ENCODE peak calls at places on chromosome 4, in four cellular contexts. R is GM23338, F is ovary, M is lower lobe of right lung. C is an unnamed sample. For H3K4me1 and H3K36me3, the result is how much of the 10 kb centered on the place peaks cover.

GRCh38 chr4:87299898-87300297 is 22.8 kb downstream of the HSD17B13 start:
- DNase-seq in M (no peak), F (no peak), R (no peak), C (no peak)

GRCh38 chr4:48042979-48043461 is 26.4 kb downstream of the NIPAL1 start:
- DNase-seq in R (no peak), F (no peak), M (no peak), C (no peak)

GRCh38 chr4:139849219-139849618 is 183.6 kb downstream of the MGST2 start:
- DNase-seq in R (no peak), F (no peak), M (no peak), C (no peak)

GRCh38 chr4:82437285-82438005 is 7.1 kb downstream of the ENOPH1 start:
- DNase-seq in F (no peak), R (peak), M (no peak), C (peak)

GRCh38 chr4:156321203-156321602 is 367.5 kb upstream of the CTSO start:
- DNase-seq in F (no peak), M (no peak), R (no peak), C (no peak)

GRCh38 chr4:182010876-182011275 is 232.3 kb upstream of the TENM3 start:
- DNase-seq in F (no peak), R (no peak), M (no peak), C (no peak)

GRCh38 chr4:67721317-67721769 is 20.4 kb upstream of the UBA6 start:
- DNase-seq in F (no peak), M (no peak), R (no peak), C (no peak)

GRCh38 chr4:74374561-74375327 is 9.8 kb downstream of the EREG start:
- DNase-seq in M (peak), R (no peak), F (no peak), C (peak)

GRCh38 chr4:180909279-180909678 is 1333.9 kb upstream of the TENM3 start:
- DNase-seq in F (no peak), M (no peak), R (peak), C (no peak)

GRCh38 chr4:76634239-76634638 is 199.2 kb downstream of the SHROOM3 start:
- DNase-seq in R (no peak), F (no peak), M (no peak), C (no peak)
- H3K4me1 ChIP-seq in R (under half), F (under half), M (under half), C (under half)

DNA sequence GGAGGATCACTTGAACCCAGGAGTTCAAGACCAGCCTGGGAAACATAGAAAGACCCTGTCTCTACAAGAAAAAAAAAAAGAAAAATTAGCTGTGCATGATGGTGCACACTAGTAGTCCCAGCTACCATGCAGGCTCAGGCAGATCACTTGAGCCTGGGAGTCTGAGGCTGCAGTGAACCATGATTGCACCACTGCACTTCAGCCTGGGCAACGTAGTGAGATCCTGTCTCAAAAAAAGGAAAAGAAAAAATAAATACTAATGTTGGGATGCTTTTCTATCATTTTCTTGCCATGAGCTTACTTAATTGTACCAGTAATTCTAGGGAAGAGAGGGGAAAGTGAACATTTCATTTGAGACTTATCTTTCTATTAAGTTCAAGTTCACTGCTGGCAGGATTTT is 19.8 kb downstream of the DCUN1D4 start:
- DNase-seq in R (no peak), F (no peak), M (no peak), C (no peak)
- H3K36me3 ChIP-seq in R (under half), F (under half), M (under half), C (under half)

GRCh38 chr4:108532187-108532586 is 88.2 kb upstream of the RPL34 start:
- DNase-seq in M (no peak), R (no peak), F (no peak), C (no peak)
- H3K4me1 ChIP-seq in M (under half), R (under half), F (under half), C (under half)

GRCh38 chr4:14743601-14744000 is 258.7 kb upstream of the CPEB2 start:
- DNase-seq in M (no peak), F (no peak), R (no peak), C (no peak)
- H3K36me3 ChIP-seq in M (under half), F (under half), R (under half), C (under half)

GRCh38 chr4:128455076-128455345 is 167.4 kb upstream of the PGRMC2 start:
- DNase-seq in F (peak), R (no peak), M (no peak), C (no peak)
- H3K4me1 ChIP-seq in F (under half), R (under half), M (under half), C (under half)

DNA sequence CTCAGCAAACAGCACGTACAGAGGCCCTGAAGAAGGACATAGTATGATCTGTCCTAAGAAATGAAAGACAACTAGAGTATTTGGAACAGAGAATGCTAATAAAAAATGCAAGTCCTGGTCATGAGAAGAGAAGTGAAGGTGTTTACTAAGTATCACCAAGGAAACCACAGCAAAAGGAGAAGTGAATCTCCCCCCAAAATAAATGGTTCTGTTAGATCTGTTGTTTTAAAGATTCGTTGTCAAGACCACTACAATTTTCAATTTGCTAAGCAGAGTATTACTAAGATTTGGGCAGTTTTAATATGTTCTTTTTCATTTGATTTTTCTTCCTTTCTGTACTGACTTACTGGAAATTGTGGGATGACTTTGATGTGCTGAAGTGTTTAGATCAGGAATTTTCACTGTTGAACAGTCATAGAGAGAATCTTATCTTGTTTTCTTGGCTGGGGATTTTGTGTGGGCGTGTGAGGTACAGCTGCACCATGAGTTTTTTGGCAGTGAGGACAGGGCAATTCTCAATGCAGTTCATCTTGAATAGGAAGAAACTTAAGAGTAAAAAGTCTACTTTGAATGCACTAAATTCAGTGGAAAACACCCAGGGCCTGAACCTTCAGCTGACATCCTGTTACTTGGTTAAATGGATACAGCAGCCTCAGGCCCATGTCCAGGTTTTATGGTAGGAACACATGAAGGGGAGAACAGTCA is 132.2 kb downstream of the STIM2 start:
- DNase-seq in M (no peak), R (no peak), F (peak), C (no peak)
- H3K36me3 ChIP-seq in M (under half), R (under half), F (under half), C (under half)

GRCh38 chr4:174405923-174406322 is 116.4 kb downstream of the HPGD start:
- DNase-seq in R (no peak), M (no peak), F (no peak), C (no peak)

GRCh38 chr4:174402470-174403176 is 118.9 kb downstream of the CEP44 start:
- DNase-seq in F (no peak), R (no peak), M (no peak), C (no peak)

GRCh38 chr4:174401471-174402130 is 117.9 kb downstream of the CEP44 start:
- DNase-seq in M (no peak), R (no peak), F (no peak), C (no peak)

GRCh38 chr4:174404677-174405076 is 117.6 kb downstream of the HPGD start:
- DNase-seq in F (no peak), M (no peak), R (no peak), C (no peak)

DNA sequence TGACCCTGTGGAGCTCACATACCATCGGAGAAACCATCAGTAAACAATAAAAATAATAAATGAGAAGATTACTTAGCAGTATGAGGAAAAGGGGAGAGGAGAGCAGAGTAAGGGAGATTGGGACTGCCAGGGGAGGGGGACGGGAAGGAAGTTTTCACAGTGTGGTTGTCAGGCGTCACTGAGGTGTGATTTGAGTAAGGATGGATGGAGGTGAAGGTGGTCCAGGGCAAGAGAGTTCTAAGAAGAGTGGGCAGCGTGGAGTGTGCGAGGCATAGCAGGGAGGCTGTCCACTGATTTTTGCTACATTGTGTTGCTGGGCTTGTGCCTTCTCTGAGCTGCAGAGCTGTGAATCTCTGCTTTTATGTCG is 119.1 kb downstream of the HPGD start:
- DNase-seq in M (no peak), F (no peak), R (no peak), C (no peak)
- H3K4me1 ChIP-seq in M (under half), F (under half), R (under half), C (under half)